ENCODE peak calls at places on chromosomes 3 and 15, in ten cellular contexts. U, G, Q, Z, A, X, N, D, E and R are unnamed samples.

GRCh38 chr15:31079519-31079918 is 22.0 kb downstream of the TRPM1 start:
- DNase-seq in X (no peak), D (no peak), N (no peak), G (peak; percentile 64), Q (no peak), E (no peak), Z (no peak), A (peak; percentile 23), U (peak; percentile 69), R (peak; percentile 32)

GRCh38 chr3:72343078-72343477 is 505.2 kb downstream of the SHQ1 start:
- DNase-seq in N (no peak), E (no peak), U (peak; percentile 61), G (peak; percentile 71), A (no peak), D (no peak), Q (no peak), Z (peak; percentile 43), X (no peak), R (peak; percentile 37)

GRCh38 chr3:187072102-187072501 is 67.2 kb downstream of the RPL39L start:
- DNase-seq in Z (no peak), N (no peak), Q (no peak), G (no peak), E (peak; percentile 80), A (no peak), D (no peak), X (no peak), U (no peak), R (no peak)

GRCh38 chr3:171270541-171270940 is 189.7 kb downstream of the TNIK start:
- DNase-seq in Z (no peak), G (no peak), E (no peak), D (no peak), Q (no peak), U (no peak), X (no peak), N (no peak), A (no peak), R (no peak)

GRCh38 chr15:71530116-71530515 is 280.2 kb upstream of the NR2E3 start:
- DNase-seq in Q (no peak), X (no peak), G (no peak), E (no peak), D (no peak), Z (no peak), A (no peak), U (no peak), N (no peak), R (no peak)

GRCh38 chr3:105274958-105275357 is 91.8 kb upstream of the ALCAM start:
- DNase-seq in D (no peak), X (no peak), A (no peak), G (peak; percentile 52), Z (peak; percentile 4), E (no peak), N (no peak), U (peak; percentile 70), Q (no peak), R (peak; percentile 95)

GRCh38 chr15:68299436-68299835 is 21.9 kb downstream of the FEM1B start:
- DNase-seq in A (no peak), U (peak; percentile 86), Q (no peak), G (no peak), E (no peak), X (no peak), D (no peak), N (no peak), Z (no peak), R (no peak)

GRCh38 chr3:78927787-78928186 is 840.0 kb downstream of the ROBO1 start:
- DNase-seq in U (no peak), Q (no peak), E (no peak), D (no peak), A (no peak), N (no peak), X (no peak), G (no peak), Z (no peak), R (no peak)

DNA sequence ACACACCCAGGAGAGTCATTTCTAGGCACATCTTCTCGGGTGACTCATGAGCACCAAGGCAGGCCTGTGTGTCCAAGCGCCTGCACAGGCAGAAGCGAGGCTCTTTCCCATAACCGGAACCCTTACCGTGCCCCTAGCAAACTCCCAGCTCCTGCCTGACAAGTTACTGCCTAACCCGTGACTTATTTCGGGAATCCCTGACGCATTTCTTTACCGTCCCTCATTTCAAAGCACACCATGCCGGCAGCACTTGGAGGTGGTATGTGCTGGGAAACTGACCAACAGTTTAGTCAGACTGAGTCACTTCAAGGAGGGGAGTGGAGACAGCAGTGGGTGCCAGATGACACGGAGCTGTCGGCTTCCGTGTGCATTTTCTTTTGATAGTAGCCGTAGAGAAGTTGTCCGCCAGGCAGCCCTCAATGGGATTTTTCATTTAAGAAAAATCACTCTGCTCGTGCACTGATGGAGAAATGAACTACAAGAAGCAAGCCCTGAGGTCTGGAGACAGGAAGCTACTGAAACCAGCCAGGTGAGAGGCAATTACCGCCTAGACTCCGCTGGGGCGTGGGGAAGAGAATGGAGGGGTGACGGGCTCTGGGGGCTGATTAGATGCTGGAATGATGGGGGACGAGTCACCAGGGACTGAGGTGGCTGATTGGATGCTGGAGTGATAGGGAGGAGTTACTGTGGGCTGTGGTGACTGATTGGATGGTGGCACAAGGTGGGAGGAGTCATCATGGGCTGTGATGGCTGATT is 17.2 kb upstream of the HRH1 start:
- DNase-seq in Q (peak; percentile 50), Z (peak; percentile 100), N (no peak), X (no peak), D (no peak), U (peak; percentile 100), A (peak; percentile 100), E (no peak), G (peak; percentile 100), R (peak; percentile 99)
- H3K4me3 ChIP-seq in Q (no peak overlapping the region), Z (peak overlapping the region; percentile 55), N (no peak overlapping the region), X (no peak overlapping the region), D (no peak overlapping the region), U (peak overlapping the region; percentile 71), A (peak overlapping the region; percentile 62), E (no peak overlapping the region), G (peak overlapping the region; percentile 67), R (peak overlapping the region; percentile 62)

DNA sequence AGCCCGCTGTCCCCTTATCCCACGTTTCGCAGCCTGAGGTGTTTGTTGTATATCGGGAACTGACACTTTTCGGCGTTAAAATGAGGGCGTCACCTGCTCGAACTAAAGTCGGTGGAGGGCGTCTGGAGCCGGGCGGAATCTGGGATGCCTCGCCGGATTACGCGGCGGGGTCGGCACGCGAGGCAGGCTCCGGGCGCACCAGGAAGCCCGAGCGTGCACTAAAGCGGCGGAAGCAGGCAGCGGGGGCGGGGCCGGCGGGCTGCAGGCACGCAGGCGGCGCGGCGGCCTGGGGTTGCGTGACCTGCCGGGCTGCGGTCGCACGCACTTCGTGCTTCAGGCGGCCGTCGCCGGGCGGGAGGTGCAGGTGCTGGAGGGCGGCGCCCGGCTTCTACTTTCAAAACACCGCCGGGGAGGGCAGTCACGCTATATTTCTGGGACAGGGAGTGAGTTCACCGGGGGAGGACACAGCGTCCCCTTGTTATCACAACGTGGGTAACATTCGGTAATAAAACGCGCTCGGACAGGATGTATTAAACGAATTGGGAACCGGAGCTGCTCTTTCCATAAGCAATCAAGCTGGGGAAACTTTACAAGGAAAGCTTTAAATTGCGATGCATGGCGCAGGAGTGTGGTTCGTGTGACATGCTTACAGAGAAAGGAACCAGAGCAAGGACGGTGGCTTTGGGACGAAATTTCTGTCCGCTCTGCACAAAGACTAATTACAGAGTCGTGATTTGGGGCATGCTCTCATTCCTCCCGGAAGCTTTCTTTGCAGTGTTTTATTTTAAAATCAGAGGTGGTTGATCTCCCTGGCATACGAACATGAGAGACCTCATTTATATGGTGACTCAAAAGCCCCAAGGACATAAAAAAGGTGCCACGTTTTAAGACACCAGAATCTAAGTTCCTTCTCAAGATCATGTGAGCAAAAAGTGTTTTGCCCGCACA is 9.1 kb upstream of the LEKR1 start:
- DNase-seq in N (peak; percentile 29), G (peak; percentile 77), D (peak; percentile 96), Q (peak; percentile 97), E (peak; percentile 98), X (peak; percentile 55), A (no peak), U (peak; percentile 96), Z (peak; percentile 72), R (peak; percentile 95)
- TF ChIP-seq EZH2 in N (no peak), G (no peak), D (no peak), Q (no peak), E (no peak), X (no peak), A (no peak), U (no peak), Z (no peak), R (no peak)

DNA sequence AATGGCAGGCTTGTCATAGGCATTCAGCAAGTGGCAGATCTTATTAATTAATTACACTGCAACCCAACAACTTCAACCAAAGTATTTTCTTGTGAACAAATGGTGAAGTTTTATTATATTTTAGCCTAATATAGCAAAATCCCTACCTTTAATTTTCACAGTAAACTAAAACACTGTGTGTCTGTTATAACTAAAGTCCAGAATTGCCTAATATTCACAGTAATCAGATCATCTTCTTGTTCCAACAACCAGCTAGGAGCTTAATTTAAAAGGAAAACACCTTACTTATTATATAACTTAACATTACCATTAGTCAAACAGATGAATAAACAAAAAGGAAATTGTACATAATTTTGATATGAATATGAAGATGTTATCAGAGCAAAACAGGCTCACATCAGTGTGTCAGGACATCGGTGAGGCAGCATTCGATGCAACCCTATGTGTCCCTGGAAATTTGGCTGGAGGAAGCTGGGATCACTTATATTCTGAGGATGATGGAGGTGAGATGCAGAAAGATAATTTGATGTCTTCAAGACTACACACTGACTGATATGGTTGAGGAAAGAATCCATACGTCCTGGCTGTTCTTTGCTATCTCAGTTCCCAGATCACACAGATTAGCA is 189.3 kb upstream of the EIF1B start:
- DNase-seq in X (no peak), N (no peak), D (no peak), U (no peak), E (no peak), G (no peak), Z (no peak), Q (no peak), A (no peak), R (no peak)
- H3K27ac ChIP-seq in X (no peak overlapping the region), N (no peak overlapping the region), D (no peak overlapping the region), U (no peak overlapping the region), E (no peak overlapping the region), G (no peak overlapping the region), Z (no peak overlapping the region), Q (no peak overlapping the region), A (no peak overlapping the region), R (no peak overlapping the region)

GRCh38 chr3:64459711-64460110 is 228.1 kb downstream of the ADAMTS9 start:
- DNase-seq in Z (peak; percentile 63), D (no peak), U (peak; percentile 81), Q (no peak), N (no peak), X (no peak), G (no peak), E (no peak), A (no peak), R (no peak)

GRCh38 chr3:64463981-64464380 is 223.8 kb downstream of the ADAMTS9 start:
- DNase-seq in D (no peak), E (no peak), A (no peak), G (no peak), Z (no peak), Q (no peak), X (no peak), N (no peak), U (no peak), R (no peak)

GRCh38 chr3:64460877-64461276 is 226.9 kb downstream of the ADAMTS9 start:
- DNase-seq in D (no peak), X (no peak), A (no peak), U (peak; percentile 81), E (no peak), N (no peak), Z (peak; percentile 86), Q (no peak), G (peak; percentile 96), R (no peak)

GRCh38 chr3:64464955-64465354 is 222.8 kb downstream of the ADAMTS9 start:
- DNase-seq in Z (no peak), U (no peak), D (no peak), E (no peak), N (no peak), X (no peak), G (no peak), Q (no peak), A (no peak), R (no peak)

DNA sequence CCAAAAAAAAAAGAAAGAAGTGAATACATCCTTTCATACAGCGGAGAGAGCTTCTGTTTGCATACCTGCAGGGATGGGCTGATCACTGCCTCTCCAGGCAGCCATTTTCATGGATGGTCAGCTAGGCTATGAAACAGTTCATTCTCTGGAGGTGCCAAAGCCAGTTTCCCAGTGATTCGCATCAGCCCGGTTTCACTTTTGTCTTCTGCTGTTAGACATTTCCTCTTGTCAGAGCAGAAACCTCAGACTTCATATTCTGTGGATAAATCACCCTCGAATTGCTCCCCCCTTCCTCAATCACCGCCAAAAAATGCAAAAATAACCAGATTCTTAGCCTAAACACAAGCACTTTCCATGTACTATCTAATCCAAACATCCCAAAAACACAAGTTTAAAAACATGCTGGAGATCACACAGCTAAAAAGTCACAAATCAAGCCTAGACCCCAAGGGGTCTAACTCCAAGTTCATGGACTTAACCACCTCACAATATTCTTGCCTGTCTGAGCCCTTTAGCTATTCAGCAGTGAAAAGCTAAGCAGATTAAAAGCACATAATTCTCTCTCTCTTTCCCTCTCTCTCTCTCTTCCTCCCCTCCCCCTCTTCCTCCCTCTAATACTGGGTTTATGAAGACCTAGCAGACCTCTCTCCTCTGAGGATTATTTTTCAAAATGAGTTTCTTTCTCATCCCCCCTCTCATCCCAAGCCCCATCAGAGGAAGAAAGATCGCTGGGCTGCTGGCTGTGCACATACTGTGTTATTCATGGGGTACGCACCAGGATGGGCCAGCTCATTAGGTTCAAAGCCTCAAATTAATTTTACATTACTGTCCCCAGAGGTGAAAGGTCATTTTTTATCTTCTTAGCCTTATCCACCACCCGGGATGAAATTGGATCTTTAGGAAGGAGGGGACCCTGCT is 225.3 kb downstream of the ADAMTS9 start:
- DNase-seq in N (no peak), E (peak; percentile 65), G (peak; percentile 95), X (no peak), U (peak; percentile 92), Z (peak; percentile 79), Q (no peak), D (no peak), A (no peak), R (no peak)
- H3K4me3 ChIP-seq in N (no peak overlapping the region), E (peak overlapping the region; percentile 12), G (peak overlapping the region; percentile 43), X (no peak overlapping the region), U (peak overlapping the region; percentile 62), Z (peak overlapping the region; percentile 39), Q (no peak overlapping the region), D (no peak overlapping the region), A (no peak overlapping the region), R (no peak overlapping the region)